ENCODE peak calls at places on chromosomes 4 and X, in ten cellular contexts. One of them, this sample, is unnamed.

GRCh38 chr4:185821029-185821419 is 9.0 kb upstream of the SORBS2 start:
- DNase-seq in DMS153: no peak
- DNase-seq in thoracic aorta: no peak
- DNase-seq in right cardiac atrium: no peak
- DNase-seq in posterior vena cava: no peak
- DNase-seq in CD8-positive, alpha-beta memory T cell: no peak
- DNase-seq in AG08395: no peak
- DNase-seq in WTC11: no peak
- DNase-seq in stimulated activated effector memory CD8-positive, alpha-beta T cell treated with anti-CD3 and anti-CD28 coated beads, Interleukin-12 subunit alpha, Interleukin-12 subunit beta, amount 100 ng/mL, for 72 hours: no peak
- DNase-seq in non-pigmented ciliary epithelial cell: no peak
- DNase-seq in this sample: no peak

GRCh38 chrX:93868289-93868985 is 194.4 kb downstream of the FAM133A start:
- DNase-seq in non-pigmented ciliary epithelial cell: no peak
- DNase-seq in posterior vena cava: no peak
- DNase-seq in stimulated activated effector memory CD8-positive, alpha-beta T cell treated with anti-CD3 and anti-CD28 coated beads, Interleukin-12 subunit alpha, Interleukin-12 subunit beta, amount 100 ng/mL, for 72 hours: no peak
- DNase-seq in right cardiac atrium: peak; percentile 6
- DNase-seq in DMS153: no peak
- DNase-seq in thoracic aorta: no peak
- DNase-seq in WTC11: no peak
- DNase-seq in AG08395: no peak
- DNase-seq in CD8-positive, alpha-beta memory T cell: no peak
- DNase-seq in this sample: no peak

GRCh38 chr4:173529505-173530325 is at the start of gene HAND2:
- DNase-seq in AG08395: peak; percentile 86
- DNase-seq in CD8-positive, alpha-beta memory T cell: no peak
- DNase-seq in stimulated activated effector memory CD8-positive, alpha-beta T cell treated with anti-CD3 and anti-CD28 coated beads, Interleukin-12 subunit alpha, Interleukin-12 subunit beta, amount 100 ng/mL, for 72 hours: no peak
- DNase-seq in non-pigmented ciliary epithelial cell: no peak
- DNase-seq in DMS153: no peak
- DNase-seq in thoracic aorta: no peak
- DNase-seq in WTC11: peak; percentile 61
- DNase-seq in posterior vena cava: peak; percentile 81
- DNase-seq in right cardiac atrium: peak; percentile 94
- DNase-seq in this sample: no peak

GRCh38 chr4:102578270-102578669 is 77.1 kb downstream of the NFKB1 start:
- DNase-seq in AG08395: no peak
- DNase-seq in thoracic aorta: no peak
- DNase-seq in non-pigmented ciliary epithelial cell: no peak
- DNase-seq in DMS153: no peak
- DNase-seq in CD8-positive, alpha-beta memory T cell: no peak
- DNase-seq in stimulated activated effector memory CD8-positive, alpha-beta T cell treated with anti-CD3 and anti-CD28 coated beads, Interleukin-12 subunit alpha, Interleukin-12 subunit beta, amount 100 ng/mL, for 72 hours: no peak
- DNase-seq in WTC11: no peak
- DNase-seq in right cardiac atrium: no peak
- DNase-seq in posterior vena cava: no peak
- DNase-seq in this sample: no peak

GRCh38 chrX:153882557-153882956 is 3.4 kb downstream of the L1CAM start:
- DNase-seq in WTC11: no peak
- DNase-seq in thoracic aorta: no peak
- DNase-seq in DMS153: no peak
- DNase-seq in right cardiac atrium: no peak
- DNase-seq in posterior vena cava: no peak
- DNase-seq in CD8-positive, alpha-beta memory T cell: no peak
- DNase-seq in AG08395: no peak
- DNase-seq in non-pigmented ciliary epithelial cell: no peak
- DNase-seq in stimulated activated effector memory CD8-positive, alpha-beta T cell treated with anti-CD3 and anti-CD28 coated beads, Interleukin-12 subunit alpha, Interleukin-12 subunit beta, amount 100 ng/mL, for 72 hours: no peak
- DNase-seq in this sample: no peak

GRCh38 chrX:150063138-150063518 is 124.8 kb upstream of the EOLA2 start:
- DNase-seq in thoracic aorta: no peak
- DNase-seq in CD8-positive, alpha-beta memory T cell: no peak
- DNase-seq in DMS153: no peak
- DNase-seq in stimulated activated effector memory CD8-positive, alpha-beta T cell treated with anti-CD3 and anti-CD28 coated beads, Interleukin-12 subunit alpha, Interleukin-12 subunit beta, amount 100 ng/mL, for 72 hours: no peak
- DNase-seq in non-pigmented ciliary epithelial cell: no peak
- DNase-seq in posterior vena cava: no peak
- DNase-seq in AG08395: no peak
- DNase-seq in WTC11: no peak
- DNase-seq in right cardiac atrium: no peak
- DNase-seq in this sample: no peak

GRCh38 chr4:184475096-184475461 is 729 bp upstream of the IRF2 start:
- DNase-seq in right cardiac atrium: peak; percentile 73
- DNase-seq in posterior vena cava: peak; percentile 84
- DNase-seq in thoracic aorta: peak; percentile 42
- DNase-seq in WTC11: peak; percentile 31
- DNase-seq in AG08395: peak; percentile 59
- DNase-seq in stimulated activated effector memory CD8-positive, alpha-beta T cell treated with anti-CD3 and anti-CD28 coated beads, Interleukin-12 subunit alpha, Interleukin-12 subunit beta, amount 100 ng/mL, for 72 hours: no peak
- DNase-seq in DMS153: no peak
- DNase-seq in non-pigmented ciliary epithelial cell: no peak
- DNase-seq in CD8-positive, alpha-beta memory T cell: peak; percentile 69
- DNase-seq in this sample: peak; percentile 83

GRCh38 chr4:1478766-1479355 is 72.6 kb upstream of the NKX1-1 start:
- DNase-seq in non-pigmented ciliary epithelial cell: no peak
- DNase-seq in posterior vena cava: peak; percentile 66
- DNase-seq in CD8-positive, alpha-beta memory T cell: no peak
- DNase-seq in thoracic aorta: no peak
- DNase-seq in stimulated activated effector memory CD8-positive, alpha-beta T cell treated with anti-CD3 and anti-CD28 coated beads, Interleukin-12 subunit alpha, Interleukin-12 subunit beta, amount 100 ng/mL, for 72 hours: no peak
- DNase-seq in DMS153: no peak
- DNase-seq in right cardiac atrium: no peak
- DNase-seq in AG08395: no peak
- DNase-seq in WTC11: peak; percentile 5
- DNase-seq in this sample: peak; percentile 39

GRCh38 chr4:26462874-26463273 is 27.4 kb downstream of the CCKAR start:
- DNase-seq in right cardiac atrium: no peak
- DNase-seq in stimulated activated effector memory CD8-positive, alpha-beta T cell treated with anti-CD3 and anti-CD28 coated beads, Interleukin-12 subunit alpha, Interleukin-12 subunit beta, amount 100 ng/mL, for 72 hours: no peak
- DNase-seq in AG08395: no peak
- DNase-seq in CD8-positive, alpha-beta memory T cell: no peak
- DNase-seq in thoracic aorta: no peak
- DNase-seq in DMS153: no peak
- DNase-seq in posterior vena cava: no peak
- DNase-seq in non-pigmented ciliary epithelial cell: no peak
- DNase-seq in WTC11: no peak
- DNase-seq in this sample: no peak

GRCh38 chr4:150078996-150079581 is 844 bp downstream of the DCLK2 start:
- DNase-seq in posterior vena cava: peak; percentile 81
- DNase-seq in right cardiac atrium: peak; percentile 67
- DNase-seq in non-pigmented ciliary epithelial cell: no peak
- DNase-seq in stimulated activated effector memory CD8-positive, alpha-beta T cell treated with anti-CD3 and anti-CD28 coated beads, Interleukin-12 subunit alpha, Interleukin-12 subunit beta, amount 100 ng/mL, for 72 hours: peak; percentile 54
- DNase-seq in thoracic aorta: no peak
- DNase-seq in CD8-positive, alpha-beta memory T cell: no peak
- DNase-seq in WTC11: peak; percentile 50
- DNase-seq in AG08395: peak; percentile 35
- DNase-seq in DMS153: peak; percentile 51
- DNase-seq in this sample: peak; percentile 67

GRCh38 chr4:116066711-116067245 is 953.4 kb upstream of the NDST4 start:
- DNase-seq in DMS153: no peak
- DNase-seq in CD8-positive, alpha-beta memory T cell: no peak
- DNase-seq in posterior vena cava: no peak
- DNase-seq in AG08395: no peak
- DNase-seq in WTC11: peak; percentile 19
- DNase-seq in non-pigmented ciliary epithelial cell: no peak
- DNase-seq in stimulated activated effector memory CD8-positive, alpha-beta T cell treated with anti-CD3 and anti-CD28 coated beads, Interleukin-12 subunit alpha, Interleukin-12 subunit beta, amount 100 ng/mL, for 72 hours: no peak
- DNase-seq in right cardiac atrium: no peak
- DNase-seq in thoracic aorta: no peak
- DNase-seq in this sample: no peak

GRCh38 chrX:2785538-2785937 is 33.7 kb downstream of the XG start:
- DNase-seq in CD8-positive, alpha-beta memory T cell: no peak
- DNase-seq in WTC11: no peak
- DNase-seq in AG08395: no peak
- DNase-seq in right cardiac atrium: no peak
- DNase-seq in posterior vena cava: no peak
- DNase-seq in thoracic aorta: no peak
- DNase-seq in non-pigmented ciliary epithelial cell: no peak
- DNase-seq in DMS153: no peak
- DNase-seq in stimulated activated effector memory CD8-positive, alpha-beta T cell treated with anti-CD3 and anti-CD28 coated beads, Interleukin-12 subunit alpha, Interleukin-12 subunit beta, amount 100 ng/mL, for 72 hours: no peak
- DNase-seq in this sample: no peak

GRCh38 chrX:39337461-39337860 is 536.2 kb downstream of the MID1IP1 start:
- DNase-seq in WTC11: no peak
- DNase-seq in non-pigmented ciliary epithelial cell: no peak
- DNase-seq in CD8-positive, alpha-beta memory T cell: no peak
- DNase-seq in stimulated activated effector memory CD8-positive, alpha-beta T cell treated with anti-CD3 and anti-CD28 coated beads, Interleukin-12 subunit alpha, Interleukin-12 subunit beta, amount 100 ng/mL, for 72 hours: no peak
- DNase-seq in posterior vena cava: no peak
- DNase-seq in AG08395: no peak
- DNase-seq in thoracic aorta: no peak
- DNase-seq in DMS153: peak; percentile 37
- DNase-seq in right cardiac atrium: no peak
- DNase-seq in this sample: no peak

This sample was measured in upper lobe of right lung.